ENCODE peak calls at places on chromosomes 12 and 14, in nine cellular contexts. Y, D, S, O, T, H, X, V and I are unnamed samples.

GRCh38 chr14:77102154-77102553 is 4.1 kb downstream of the CIPC start:
- DNase-seq in Y (no peak), D (no peak), S (no peak), O (no peak), T (no peak), H (no peak), X (no peak), V (no peak), I (no peak)

GRCh38 chr14:102924632-102925588 is 2.4 kb downstream of the AMN start:
- DNase-seq in Y (no peak), D (no peak), S (no peak), O (no peak), T (no peak), H (no peak), X (no peak), V (no peak), I (no peak)

GRCh38 chr12:20063116-20063515 is 305.2 kb upstream of the PDE3A start:
- DNase-seq in Y (peak), D (peak), S (no peak), O (no peak), T (no peak), H (no peak), X (no peak), V (peak), I (no peak)

GRCh38 chr12:63450821-63451220 is 217.5 kb downstream of the DPY19L2 start:
- DNase-seq in Y (no peak), D (no peak), S (no peak), O (no peak), T (no peak), H (no peak), X (no peak), V (no peak), I (no peak)

GRCh38 chr12:108734200-108734906 is 3.0 kb upstream of the CORO1C start:
- DNase-seq in Y (peak), D (peak), S (no peak), O (peak), T (no peak), H (peak), X (peak), V (peak), I (peak)

GRCh38 chr14:63598821-63599220 is 42.9 kb downstream of the WDR89 start:
- DNase-seq in Y (no peak), D (no peak), S (no peak), O (no peak), T (no peak), H (no peak), X (no peak), V (no peak), I (no peak)

GRCh38 chr12:99911076-99911475 is 73.7 kb downstream of the ANKS1B start:
- DNase-seq in Y (peak), D (peak), S (no peak), O (no peak), T (no peak), H (no peak), X (peak), V (peak), I (peak)

GRCh38 chr14:55221186-55221585 is 29.8 kb upstream of the DLGAP5 start:
- DNase-seq in Y (peak), D (peak), S (no peak), O (no peak), T (no peak), H (no peak), X (peak), V (peak), I (peak)

GRCh38 chr12:57522887-57523705 is 472 bp downstream of the MBD6 start:
- DNase-seq in Y (peak), D (peak), S (peak), O (no peak), T (peak), H (no peak), X (peak), V (peak), I (peak)

GRCh38 chr12:67748761-67749075 is 100.2 kb downstream of the DYRK2 start:
- DNase-seq in Y (no peak), D (no peak), S (no peak), O (no peak), T (no peak), H (peak), X (peak), V (peak), I (peak)

DNA sequence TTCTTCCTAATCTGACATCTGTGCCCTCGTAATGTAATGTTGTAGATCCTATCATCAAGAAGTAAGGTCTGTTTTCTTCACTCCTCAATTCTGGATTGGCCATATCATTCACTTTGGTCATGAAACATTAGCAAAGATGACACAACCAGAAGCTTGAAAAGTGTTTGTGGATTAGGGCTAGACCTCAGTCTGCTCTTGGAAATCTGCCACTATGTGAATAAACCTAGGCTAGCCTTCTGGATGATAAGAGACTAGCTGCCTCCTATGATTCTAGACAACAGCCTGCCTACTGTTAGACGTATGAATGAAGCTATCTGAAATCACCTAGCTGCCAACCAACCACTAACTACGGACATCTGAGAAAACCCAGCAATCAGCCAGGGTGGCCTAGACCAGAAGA is 38.7 kb upstream of the LYZ start:
- DNase-seq in Y (no peak), D (peak), S (no peak), O (no peak), T (no peak), H (no peak), X (no peak), V (no peak), I (no peak)
- TF ChIP-seq EZH2 in Y (no peak), D (no peak), S (no peak), O (no peak), T (no peak), H (no peak), X (no peak), V (no peak), I (no peak)

GRCh38 chr14:50829472-50830043 is 1.4 kb downstream of the NIN start:
- DNase-seq in Y (no peak), D (no peak), S (no peak), O (no peak), T (no peak), H (no peak), X (no peak), V (peak), I (no peak)
- H3K27ac ChIP-seq in Y (no peak), D (no peak), S (no peak), O (no peak), T (peak), H (no peak), X (no peak), V (peak), I (no peak)

GRCh38 chr12:53938276-53939140 is at the start of gene HOXC13:
- DNase-seq in Y (no peak), D (no peak), S (peak), O (peak), T (no peak), H (peak), X (peak), V (peak), I (peak)
- TF ChIP-seq EZH2 in Y (peak), D (peak), S (no peak), O (no peak), T (no peak), H (no peak), X (no peak), V (no peak), I (no peak)

DNA sequence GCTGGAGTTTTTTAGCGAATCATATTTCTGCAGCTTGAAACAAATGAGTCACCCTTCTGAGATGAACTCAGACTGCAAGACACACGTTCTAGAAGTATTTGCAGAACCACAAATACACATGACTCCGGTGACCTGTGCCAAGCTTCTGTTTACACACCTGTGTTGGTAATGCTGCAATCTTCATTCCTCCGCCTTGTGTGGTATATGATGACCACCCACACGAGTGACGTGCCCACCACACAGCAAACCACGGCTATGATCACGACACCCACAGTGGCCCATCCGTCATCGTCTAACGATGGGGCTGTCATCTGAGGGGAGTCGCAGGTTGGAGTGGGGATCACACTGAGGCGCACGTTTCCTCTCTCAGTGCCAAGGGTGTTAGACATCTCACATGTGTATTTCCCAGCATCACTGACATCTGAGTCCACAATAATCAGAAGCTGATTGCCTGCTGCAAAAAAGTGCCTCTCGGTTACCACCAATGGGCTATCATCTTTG is 43.0 kb downstream of the LRIG3 start:
- DNase-seq in Y (peak), D (peak), S (no peak), O (no peak), T (no peak), H (no peak), X (peak), V (peak), I (peak)
- H3K27ac ChIP-seq in Y (peak), D (no peak), S (no peak), O (no peak), T (no peak), H (no peak), X (peak), V (no peak), I (no peak)